ENCODE peak calls at places on chromosomes 3 and 15, in ten cellular contexts. One of them, this sample, is unnamed.

GRCh38 chr3:9955611-9956352 is 3.6 kb upstream of the PRRT3 start:
- DNase-seq in iPS-NIHi11: no peak
- DNase-seq in B cell: no peak
- DNase-seq in breast epithelium: no peak
- DNase-seq in non-pigmented ciliary epithelial cell: no peak
- DNase-seq in upper lobe of right lung: no peak
- DNase-seq in GM23248: peak; percentile 24
- DNase-seq in amygdala: no peak
- DNase-seq in foreskin fibroblast: no peak
- DNase-seq in stimulated activated CD4-positive, alpha-beta T cell treated with anti-CD3 and anti-CD28 coated beads, Interleukin-1b, Interleukin-23, amount 100 ng/mL, for 4 hours: no peak
- DNase-seq in this sample: no peak

GRCh38 chr3:197021729-197022404 is 7.8 kb downstream of the MELTF start:
- DNase-seq in foreskin fibroblast: no peak
- DNase-seq in upper lobe of right lung: no peak
- DNase-seq in breast epithelium: no peak
- DNase-seq in B cell: no peak
- DNase-seq in non-pigmented ciliary epithelial cell: no peak
- DNase-seq in GM23248: no peak
- DNase-seq in stimulated activated CD4-positive, alpha-beta T cell treated with anti-CD3 and anti-CD28 coated beads, Interleukin-1b, Interleukin-23, amount 100 ng/mL, for 4 hours: no peak
- DNase-seq in iPS-NIHi11: no peak
- DNase-seq in amygdala: no peak
- DNase-seq in this sample: peak; percentile 19

GRCh38 chr3:55246016-55246415 is 241.1 kb downstream of the WNT5A start:
- DNase-seq in stimulated activated CD4-positive, alpha-beta T cell treated with anti-CD3 and anti-CD28 coated beads, Interleukin-1b, Interleukin-23, amount 100 ng/mL, for 4 hours: no peak
- DNase-seq in upper lobe of right lung: no peak
- DNase-seq in GM23248: no peak
- DNase-seq in non-pigmented ciliary epithelial cell: no peak
- DNase-seq in iPS-NIHi11: no peak
- DNase-seq in B cell: no peak
- DNase-seq in amygdala: no peak
- DNase-seq in foreskin fibroblast: no peak
- DNase-seq in breast epithelium: no peak
- DNase-seq in this sample: no peak

GRCh38 chr15:39586387-39587171 is 5.7 kb downstream of the THBS1 start:
- DNase-seq in upper lobe of right lung: no peak
- DNase-seq in iPS-NIHi11: no peak
- DNase-seq in B cell: no peak
- DNase-seq in non-pigmented ciliary epithelial cell: no peak
- DNase-seq in amygdala: no peak
- DNase-seq in foreskin fibroblast: peak; percentile 86
- DNase-seq in GM23248: peak; percentile 93
- DNase-seq in stimulated activated CD4-positive, alpha-beta T cell treated with anti-CD3 and anti-CD28 coated beads, Interleukin-1b, Interleukin-23, amount 100 ng/mL, for 4 hours: no peak
- DNase-seq in breast epithelium: no peak
- DNase-seq in this sample: no peak

GRCh38 chr3:105555206-105555605 is 188.5 kb downstream of the ALCAM start:
- DNase-seq in stimulated activated CD4-positive, alpha-beta T cell treated with anti-CD3 and anti-CD28 coated beads, Interleukin-1b, Interleukin-23, amount 100 ng/mL, for 4 hours: no peak
- DNase-seq in non-pigmented ciliary epithelial cell: no peak
- DNase-seq in foreskin fibroblast: no peak
- DNase-seq in breast epithelium: no peak
- DNase-seq in B cell: no peak
- DNase-seq in amygdala: no peak
- DNase-seq in iPS-NIHi11: no peak
- DNase-seq in upper lobe of right lung: no peak
- DNase-seq in GM23248: peak; percentile 34
- DNase-seq in this sample: no peak

GRCh38 chr3:194243172-194243861 is 107.4 kb downstream of the HES1 start:
- DNase-seq in non-pigmented ciliary epithelial cell: no peak
- DNase-seq in GM23248: no peak
- DNase-seq in breast epithelium: no peak
- DNase-seq in stimulated activated CD4-positive, alpha-beta T cell treated with anti-CD3 and anti-CD28 coated beads, Interleukin-1b, Interleukin-23, amount 100 ng/mL, for 4 hours: no peak
- DNase-seq in iPS-NIHi11: no peak
- DNase-seq in amygdala: no peak
- DNase-seq in B cell: no peak
- DNase-seq in foreskin fibroblast: no peak
- DNase-seq in upper lobe of right lung: no peak
- DNase-seq in this sample: no peak

GRCh38 chr3:152026033-152026556 is 152.7 kb downstream of the SUCNR1 start:
- DNase-seq in stimulated activated CD4-positive, alpha-beta T cell treated with anti-CD3 and anti-CD28 coated beads, Interleukin-1b, Interleukin-23, amount 100 ng/mL, for 4 hours: no peak
- DNase-seq in iPS-NIHi11: no peak
- DNase-seq in amygdala: no peak
- DNase-seq in non-pigmented ciliary epithelial cell: peak; percentile 63
- DNase-seq in GM23248: peak; percentile 86
- DNase-seq in breast epithelium: no peak
- DNase-seq in foreskin fibroblast: peak; percentile 66
- DNase-seq in B cell: no peak
- DNase-seq in upper lobe of right lung: no peak
- DNase-seq in this sample: no peak

GRCh38 chr3:168002786-168003368 is 92.8 kb downstream of the GOLIM4 start:
- DNase-seq in breast epithelium: no peak
- DNase-seq in iPS-NIHi11: no peak
- DNase-seq in non-pigmented ciliary epithelial cell: no peak
- DNase-seq in foreskin fibroblast: peak; percentile 70
- DNase-seq in B cell: no peak
- DNase-seq in GM23248: peak; percentile 24
- DNase-seq in upper lobe of right lung: no peak
- DNase-seq in stimulated activated CD4-positive, alpha-beta T cell treated with anti-CD3 and anti-CD28 coated beads, Interleukin-1b, Interleukin-23, amount 100 ng/mL, for 4 hours: no peak
- DNase-seq in amygdala: no peak
- DNase-seq in this sample: no peak

GRCh38 chr3:157918402-157918801 is 187.8 kb downstream of the SHOX2 start:
- DNase-seq in amygdala: no peak
- DNase-seq in iPS-NIHi11: no peak
- DNase-seq in stimulated activated CD4-positive, alpha-beta T cell treated with anti-CD3 and anti-CD28 coated beads, Interleukin-1b, Interleukin-23, amount 100 ng/mL, for 4 hours: no peak
- DNase-seq in non-pigmented ciliary epithelial cell: no peak
- DNase-seq in GM23248: no peak
- DNase-seq in breast epithelium: no peak
- DNase-seq in foreskin fibroblast: no peak
- DNase-seq in B cell: no peak
- DNase-seq in upper lobe of right lung: no peak
- DNase-seq in this sample: no peak

GRCh38 chr15:41928637-41929620 is 35.1 kb upstream of the SPTBN5 start:
- DNase-seq in B cell: peak; percentile 80
- DNase-seq in iPS-NIHi11: no peak
- DNase-seq in breast epithelium: no peak
- DNase-seq in upper lobe of right lung: peak; percentile 73
- DNase-seq in stimulated activated CD4-positive, alpha-beta T cell treated with anti-CD3 and anti-CD28 coated beads, Interleukin-1b, Interleukin-23, amount 100 ng/mL, for 4 hours: no peak
- DNase-seq in GM23248: no peak
- DNase-seq in non-pigmented ciliary epithelial cell: no peak
- DNase-seq in foreskin fibroblast: no peak
- DNase-seq in amygdala: no peak
- DNase-seq in this sample: no peak

GRCh38 chr3:124620600-124621063 is 109.6 kb upstream of the UMPS start:
- DNase-seq in breast epithelium: no peak
- DNase-seq in iPS-NIHi11: no peak
- DNase-seq in upper lobe of right lung: no peak
- DNase-seq in GM23248: peak; percentile 6
- DNase-seq in B cell: no peak
- DNase-seq in foreskin fibroblast: no peak
- DNase-seq in non-pigmented ciliary epithelial cell: no peak
- DNase-seq in stimulated activated CD4-positive, alpha-beta T cell treated with anti-CD3 and anti-CD28 coated beads, Interleukin-1b, Interleukin-23, amount 100 ng/mL, for 4 hours: no peak
- DNase-seq in amygdala: no peak
- DNase-seq in this sample: peak; percentile 68

GRCh38 chr3:10533731-10534011 is 28.3 kb upstream of the ATP2B2 start:
- DNase-seq in amygdala: no peak
- DNase-seq in iPS-NIHi11: no peak
- DNase-seq in GM23248: no peak
- DNase-seq in B cell: no peak
- DNase-seq in stimulated activated CD4-positive, alpha-beta T cell treated with anti-CD3 and anti-CD28 coated beads, Interleukin-1b, Interleukin-23, amount 100 ng/mL, for 4 hours: no peak
- DNase-seq in non-pigmented ciliary epithelial cell: no peak
- DNase-seq in upper lobe of right lung: no peak
- DNase-seq in foreskin fibroblast: no peak
- DNase-seq in breast epithelium: peak; percentile 12
- DNase-seq in this sample: no peak

GRCh38 chr3:53495518-53496501 is 1.4 kb downstream of the CACNA1D start:
- DNase-seq in GM23248: no peak
- DNase-seq in stimulated activated CD4-positive, alpha-beta T cell treated with anti-CD3 and anti-CD28 coated beads, Interleukin-1b, Interleukin-23, amount 100 ng/mL, for 4 hours: no peak
- DNase-seq in upper lobe of right lung: no peak
- DNase-seq in iPS-NIHi11: peak; percentile 40
- DNase-seq in foreskin fibroblast: no peak
- DNase-seq in amygdala: no peak
- DNase-seq in B cell: peak; percentile 60
- DNase-seq in breast epithelium: no peak
- DNase-seq in non-pigmented ciliary epithelial cell: no peak
- DNase-seq in this sample: peak; percentile 84

GRCh38 chr3:25817107-25817506 is 27.2 kb downstream of the OXSM start:
- DNase-seq in non-pigmented ciliary epithelial cell: no peak
- DNase-seq in iPS-NIHi11: no peak
- DNase-seq in breast epithelium: no peak
- DNase-seq in upper lobe of right lung: no peak
- DNase-seq in foreskin fibroblast: no peak
- DNase-seq in B cell: no peak
- DNase-seq in amygdala: no peak
- DNase-seq in stimulated activated CD4-positive, alpha-beta T cell treated with anti-CD3 and anti-CD28 coated beads, Interleukin-1b, Interleukin-23, amount 100 ng/mL, for 4 hours: no peak
- DNase-seq in GM23248: no peak
- DNase-seq in this sample: no peak

GRCh38 chr3:100087203-100087602 is 27.1 kb downstream of the FILIP1L start:
- DNase-seq in non-pigmented ciliary epithelial cell: peak; percentile 55
- DNase-seq in GM23248: peak; percentile 77
- DNase-seq in upper lobe of right lung: no peak
- DNase-seq in iPS-NIHi11: no peak
- DNase-seq in B cell: no peak
- DNase-seq in foreskin fibroblast: peak; percentile 44
- DNase-seq in breast epithelium: no peak
- DNase-seq in stimulated activated CD4-positive, alpha-beta T cell treated with anti-CD3 and anti-CD28 coated beads, Interleukin-1b, Interleukin-23, amount 100 ng/mL, for 4 hours: no peak
- DNase-seq in amygdala: no peak
- DNase-seq in this sample: no peak

GRCh38 chr3:53616330-53616729 is 121.9 kb downstream of the CACNA1D start:
- DNase-seq in upper lobe of right lung: no peak
- DNase-seq in iPS-NIHi11: no peak
- DNase-seq in non-pigmented ciliary epithelial cell: no peak
- DNase-seq in GM23248: no peak
- DNase-seq in foreskin fibroblast: no peak
- DNase-seq in breast epithelium: no peak
- DNase-seq in stimulated activated CD4-positive, alpha-beta T cell treated with anti-CD3 and anti-CD28 coated beads, Interleukin-1b, Interleukin-23, amount 100 ng/mL, for 4 hours: no peak
- DNase-seq in B cell: no peak
- DNase-seq in amygdala: no peak
- DNase-seq in this sample: no peak

GRCh38 chr3:177498037-177498857 is 301.0 kb upstream of the TBL1XR1 start:
- DNase-seq in foreskin fibroblast: no peak
- DNase-seq in GM23248: no peak
- DNase-seq in stimulated activated CD4-positive, alpha-beta T cell treated with anti-CD3 and anti-CD28 coated beads, Interleukin-1b, Interleukin-23, amount 100 ng/mL, for 4 hours: no peak
- DNase-seq in non-pigmented ciliary epithelial cell: no peak
- DNase-seq in iPS-NIHi11: peak; percentile 64
- DNase-seq in amygdala: no peak
- DNase-seq in B cell: no peak
- DNase-seq in breast epithelium: no peak
- DNase-seq in upper lobe of right lung: no peak
- DNase-seq in this sample: peak; percentile 65

GRCh38 chr3:58369876-58370275 is 37.2 kb downstream of the PXK start:
- DNase-seq in upper lobe of right lung: no peak
- DNase-seq in GM23248: no peak
- DNase-seq in foreskin fibroblast: no peak
- DNase-seq in stimulated activated CD4-positive, alpha-beta T cell treated with anti-CD3 and anti-CD28 coated beads, Interleukin-1b, Interleukin-23, amount 100 ng/mL, for 4 hours: no peak
- DNase-seq in B cell: no peak
- DNase-seq in breast epithelium: no peak
- DNase-seq in iPS-NIHi11: no peak
- DNase-seq in non-pigmented ciliary epithelial cell: no peak
- DNase-seq in amygdala: no peak
- DNase-seq in this sample: no peak

GRCh38 chr15:25800761-25801515 is 62.2 kb downstream of the ATP10A start:
- DNase-seq in non-pigmented ciliary epithelial cell: no peak
- DNase-seq in upper lobe of right lung: peak; percentile 23
- DNase-seq in breast epithelium: no peak
- DNase-seq in amygdala: no peak
- DNase-seq in B cell: no peak
- DNase-seq in GM23248: no peak
- DNase-seq in stimulated activated CD4-positive, alpha-beta T cell treated with anti-CD3 and anti-CD28 coated beads, Interleukin-1b, Interleukin-23, amount 100 ng/mL, for 4 hours: no peak
- DNase-seq in foreskin fibroblast: no peak
- DNase-seq in iPS-NIHi11: no peak
- DNase-seq in this sample: no peak

GRCh38 chr3:124248471-124249028 is 256.6 kb upstream of the ROPN1 start:
- DNase-seq in upper lobe of right lung: no peak
- DNase-seq in GM23248: peak; percentile 91
- DNase-seq in breast epithelium: no peak
- DNase-seq in B cell: no peak
- DNase-seq in foreskin fibroblast: peak; percentile 34
- DNase-seq in iPS-NIHi11: no peak
- DNase-seq in amygdala: no peak
- DNase-seq in stimulated activated CD4-positive, alpha-beta T cell treated with anti-CD3 and anti-CD28 coated beads, Interleukin-1b, Interleukin-23, amount 100 ng/mL, for 4 hours: no peak
- DNase-seq in non-pigmented ciliary epithelial cell: peak; percentile 67
- DNase-seq in this sample: no peak

GRCh38 chr15:40295870-40296560 is 11.7 kb downstream of the PLCB2 start:
- DNase-seq in foreskin fibroblast: no peak
- DNase-seq in breast epithelium: no peak
- DNase-seq in iPS-NIHi11: no peak
- DNase-seq in stimulated activated CD4-positive, alpha-beta T cell treated with anti-CD3 and anti-CD28 coated beads, Interleukin-1b, Interleukin-23, amount 100 ng/mL, for 4 hours: no peak
- DNase-seq in amygdala: no peak
- DNase-seq in non-pigmented ciliary epithelial cell: no peak
- DNase-seq in B cell: no peak
- DNase-seq in GM23248: peak; percentile 16
- DNase-seq in upper lobe of right lung: no peak
- DNase-seq in this sample: no peak

GRCh38 chr3:152338159-152338720 is 69.5 kb downstream of the MBNL1 start:
- DNase-seq in foreskin fibroblast: no peak
- DNase-seq in upper lobe of right lung: no peak
- DNase-seq in breast epithelium: no peak
- DNase-seq in non-pigmented ciliary epithelial cell: no peak
- DNase-seq in amygdala: no peak
- DNase-seq in B cell: no peak
- DNase-seq in iPS-NIHi11: no peak
- DNase-seq in stimulated activated CD4-positive, alpha-beta T cell treated with anti-CD3 and anti-CD28 coated beads, Interleukin-1b, Interleukin-23, amount 100 ng/mL, for 4 hours: no peak
- DNase-seq in GM23248: no peak
- DNase-seq in this sample: no peak

GRCh38 chr3:143483214-143483613 is 363.6 kb downstream of the CHST2 start:
- DNase-seq in non-pigmented ciliary epithelial cell: no peak
- DNase-seq in iPS-NIHi11: no peak
- DNase-seq in B cell: no peak
- DNase-seq in stimulated activated CD4-positive, alpha-beta T cell treated with anti-CD3 and anti-CD28 coated beads, Interleukin-1b, Interleukin-23, amount 100 ng/mL, for 4 hours: no peak
- DNase-seq in GM23248: peak; percentile 6
- DNase-seq in amygdala: no peak
- DNase-seq in foreskin fibroblast: no peak
- DNase-seq in upper lobe of right lung: no peak
- DNase-seq in breast epithelium: no peak
- DNase-seq in this sample: no peak

GRCh38 chr15:75359537-75360250 is 8.7 kb downstream of the MAN2C1 start:
- DNase-seq in B cell: no peak
- DNase-seq in foreskin fibroblast: no peak
- DNase-seq in upper lobe of right lung: no peak
- DNase-seq in breast epithelium: no peak
- DNase-seq in amygdala: no peak
- DNase-seq in iPS-NIHi11: no peak
- DNase-seq in stimulated activated CD4-positive, alpha-beta T cell treated with anti-CD3 and anti-CD28 coated beads, Interleukin-1b, Interleukin-23, amount 100 ng/mL, for 4 hours: no peak
- DNase-seq in GM23248: no peak
- DNase-seq in non-pigmented ciliary epithelial cell: no peak
- DNase-seq in this sample: no peak